ENCODE peak calls at places on chromosome 7, in five cellular contexts. S, C, G, V and W are unnamed samples.

GRCh38 chr7:12067156-12067831 is 143.8 kb upstream of the TMEM106B start:
- DNase-seq in G (peak), S (peak), V (peak), C (no peak), W (peak)

GRCh38 chr7:149669121-149669818 is 104.1 kb downstream of the ZNF467 start:
- DNase-seq in V (peak), C (no peak), G (no peak), S (no peak), W (peak)

GRCh38 chr7:7180725-7181428 is 1.5 kb upstream of the C1GALT1 start:
- DNase-seq in V (no peak), S (peak), C (no peak), G (no peak), W (no peak)

GRCh38 chr7:111098011-111098925 is 7.3 kb downstream of the LRRN3 start:
- DNase-seq in V (peak), C (no peak), S (peak), G (peak), W (peak)

GRCh38 chr7:18740579-18740988 is 245.0 kb downstream of the HDAC9 start:
- DNase-seq in S (no peak), C (no peak), G (no peak), V (no peak), W (no peak)

GRCh38 chr7:20785211-20786048 is 1.3 kb downstream of the SP8 start:
- DNase-seq in G (no peak), S (no peak), C (no peak), V (peak), W (no peak)

GRCh38 chr7:132596588-132596987 is 20.3 kb upstream of the PLXNA4 start:
- DNase-seq in V (no peak), S (no peak), G (no peak), C (no peak), W (no peak)

GRCh38 chr7:116025098-116025809 is 5.3 kb downstream of the TFEC start:
- DNase-seq in G (peak), S (no peak), V (peak), C (no peak), W (peak)

GRCh38 chr7:20306499-20306946 is 24.2 kb upstream of the ITGB8 start:
- DNase-seq in V (peak), G (peak), C (no peak), S (no peak), W (peak)

GRCh38 chr7:158407581-158408331 is 179.9 kb downstream of the PTPRN2 start:
- DNase-seq in S (no peak), V (peak), C (no peak), G (peak), W (peak)

DNA sequence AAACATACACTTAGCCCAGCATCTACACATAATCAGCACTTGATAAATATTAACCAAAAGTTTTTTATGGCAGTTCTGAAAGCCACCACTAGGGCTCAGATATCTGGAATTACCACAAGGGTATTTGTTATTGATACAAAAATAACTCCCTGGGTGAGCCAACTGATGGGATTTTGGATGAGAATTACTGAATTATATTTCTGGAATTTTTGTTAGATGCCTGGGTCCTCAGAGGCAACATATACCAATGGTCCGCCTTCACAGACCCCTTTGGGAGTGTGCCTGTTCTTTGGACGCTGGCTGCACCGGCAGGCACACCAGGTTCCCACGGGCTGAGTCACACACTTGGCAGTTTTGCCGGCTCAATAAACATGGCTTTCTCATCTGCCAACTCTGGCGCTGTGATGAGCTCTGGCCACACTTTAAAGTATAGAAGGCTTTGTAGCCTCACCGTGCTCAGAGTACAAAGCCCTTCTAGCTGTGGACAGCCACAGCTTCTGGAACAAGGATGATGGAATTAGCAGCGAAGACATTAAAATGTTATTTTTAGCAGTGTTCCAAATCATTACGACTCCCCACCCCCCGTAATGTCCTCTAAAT is 24.5 kb upstream of the EEPD1 start:
- DNase-seq in V (peak), C (peak), S (peak), G (peak), W (peak)
- TF ChIP-seq CTCF in V (peak), C (peak), S (peak), G (peak), W (peak)

DNA sequence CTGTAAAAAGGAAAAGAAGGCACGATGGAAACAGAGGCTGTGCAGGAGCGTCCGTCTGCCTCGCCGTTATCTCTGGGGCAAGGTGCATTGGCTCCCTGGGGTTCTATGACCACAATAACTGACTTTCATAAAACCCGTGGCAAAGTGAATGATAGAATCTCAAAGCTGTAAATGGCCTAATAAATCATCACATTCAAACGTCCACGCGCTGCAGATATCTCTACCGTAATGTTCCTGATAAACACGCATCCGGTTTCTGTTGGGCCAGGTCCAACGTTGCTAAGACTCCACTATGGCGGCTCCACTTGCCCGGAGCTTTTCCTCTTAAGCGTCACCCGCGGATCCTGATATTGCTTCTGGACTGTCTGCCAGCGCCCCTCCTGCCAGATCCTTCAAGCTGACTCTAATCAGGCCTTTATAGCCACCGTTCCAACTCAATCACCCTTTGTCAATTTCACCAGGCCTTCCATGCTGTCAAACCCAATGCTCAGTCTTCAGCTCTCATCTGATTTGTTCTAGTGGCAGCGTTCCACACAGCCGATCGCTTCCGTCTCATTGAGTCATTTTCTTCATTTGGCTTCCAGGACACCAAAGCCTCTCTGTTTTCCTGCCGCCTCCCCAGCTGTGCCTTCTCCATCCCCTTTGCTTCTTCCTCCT is 265.5 kb upstream of the FOXK1 start:
- DNase-seq in V (peak), S (no peak), G (peak), C (no peak), W (peak)
- H3K4me3 ChIP-seq in V (no peak), S (no peak), G (no peak), C (peak), W (no peak)

GRCh38 chr7:96321670-96322372 is at the start of gene SLC25A13:
- DNase-seq in S (peak), G (peak), C (peak), V (peak), W (peak)
- TF ChIP-seq CTCF in S (peak), G (no peak), C (no peak), V (no peak), W (no peak)

DNA sequence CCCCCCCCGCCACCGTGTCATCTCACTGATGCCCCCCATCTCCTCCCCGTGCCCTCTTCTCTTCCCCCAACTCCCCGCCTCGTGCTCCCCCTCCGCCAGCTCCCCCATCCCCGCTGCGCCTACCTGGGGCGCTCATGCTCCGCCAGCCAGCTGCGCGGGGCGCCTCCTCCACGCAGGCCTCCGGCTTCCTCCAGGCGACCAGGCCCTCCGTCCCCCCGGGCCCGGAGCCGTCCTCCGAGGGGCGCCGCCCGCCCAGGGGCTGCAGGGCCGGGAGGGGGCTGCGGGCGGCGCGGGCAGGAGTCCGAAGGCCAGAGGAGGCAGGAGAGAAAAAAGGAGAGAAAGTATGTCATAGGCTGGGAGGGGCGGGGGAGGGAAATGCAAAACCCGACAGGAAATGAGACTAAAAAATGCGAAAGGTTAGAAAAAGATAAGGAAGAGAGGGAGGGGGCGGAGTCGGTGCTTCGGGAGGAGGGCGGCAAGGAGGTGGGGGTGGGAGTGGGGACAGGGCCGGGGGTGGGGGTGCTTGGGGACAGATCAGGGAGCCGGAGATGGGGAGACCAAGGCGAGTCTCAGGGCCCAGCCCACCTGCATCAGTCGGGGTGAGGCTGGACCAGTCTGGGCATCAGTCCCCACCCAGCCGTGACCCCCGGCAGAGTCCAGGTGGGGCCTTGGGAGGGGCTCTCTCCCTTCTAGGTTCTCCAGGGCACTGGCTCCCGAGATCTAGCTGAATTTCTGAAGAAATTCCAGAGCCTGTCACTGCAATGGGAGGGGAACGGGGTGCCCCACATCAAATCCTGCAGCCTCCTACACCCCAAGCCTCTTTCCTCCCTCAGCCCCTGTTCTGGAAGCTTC is at the start of gene CARD11:
- DNase-seq in V (no peak), G (no peak), C (no peak), S (no peak), W (peak)
- H3K4me3 ChIP-seq in V (no peak), G (peak), C (peak), S (no peak), W (peak)

DNA sequence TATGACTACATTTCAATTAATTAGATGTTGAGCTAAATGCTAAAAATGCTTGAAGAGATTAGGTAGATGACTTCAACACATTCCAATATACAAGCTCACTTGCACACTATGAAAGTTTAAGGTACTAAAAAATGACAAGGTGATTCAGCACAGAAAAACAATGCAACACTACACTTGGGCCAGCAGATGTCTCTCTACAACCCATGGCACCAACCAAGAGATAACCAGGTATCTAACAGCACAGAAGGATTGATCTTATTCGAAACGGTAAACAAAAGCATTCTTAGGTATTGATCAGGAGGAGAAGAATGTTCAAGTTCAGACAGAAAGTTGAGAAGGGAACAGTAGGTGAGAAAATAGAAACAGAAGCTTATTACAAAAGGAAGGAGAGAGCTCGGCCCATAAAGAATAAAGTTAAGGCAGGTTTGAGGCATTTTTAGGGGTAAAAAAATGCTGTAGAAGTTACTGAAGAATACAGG is 248.2 kb upstream of the KLF14 start:
- DNase-seq in S (no peak), C (no peak), G (no peak), V (peak), W (peak)
- TF ChIP-seq CTCF in S (peak), C (peak), G (peak), V (peak), W (peak)

DNA sequence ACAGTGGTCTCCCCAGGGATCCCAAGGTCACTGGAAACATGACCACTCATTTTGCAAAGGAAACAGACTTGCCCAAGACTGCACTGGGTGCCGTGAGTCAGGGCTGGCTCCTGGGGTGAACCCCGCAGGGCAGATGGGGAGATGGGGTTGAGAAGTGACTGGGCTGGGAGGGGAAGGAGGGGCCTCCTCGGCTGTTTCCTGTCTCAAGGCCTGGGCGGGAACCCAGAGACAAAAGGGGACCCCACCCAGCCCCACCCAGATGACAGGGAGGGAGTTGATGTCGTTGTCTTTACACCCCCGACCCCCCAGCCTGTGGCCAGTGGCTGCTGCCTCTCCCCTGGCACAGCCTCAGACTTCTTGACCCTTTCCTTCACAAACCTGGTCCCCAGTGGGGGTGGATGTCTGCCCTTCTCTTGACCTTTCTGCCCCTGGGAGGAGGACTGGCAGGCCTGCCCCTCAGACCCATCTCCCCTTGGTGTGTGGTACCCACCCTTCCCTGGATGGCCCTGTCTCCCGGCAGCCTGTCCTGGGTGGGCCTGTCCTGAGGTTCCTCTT is 1.4 kb downstream of the MYO1G start:
- DNase-seq in C (no peak), S (no peak), G (no peak), V (no peak), W (no peak)
- H3K4me3 ChIP-seq in C (peak), S (no peak), G (no peak), V (no peak), W (no peak)

GRCh38 chr7:3992841-3993240 is 689.3 kb upstream of the FOXK1 start:
- DNase-seq in V (no peak), G (no peak), C (no peak), S (no peak), W (no peak)

GRCh38 chr7:3994764-3995163 is 687.3 kb upstream of the FOXK1 start:
- DNase-seq in S (no peak), V (no peak), G (no peak), C (no peak), W (no peak)

GRCh38 chr7:3987426-3987927 is 686.4 kb downstream of the SDK1 start:
- DNase-seq in V (no peak), C (no peak), G (no peak), S (no peak), W (no peak)

GRCh38 chr7:3995187-3995586 is 686.9 kb upstream of the FOXK1 start:
- DNase-seq in C (no peak), S (no peak), V (no peak), G (no peak), W (no peak)

DNA sequence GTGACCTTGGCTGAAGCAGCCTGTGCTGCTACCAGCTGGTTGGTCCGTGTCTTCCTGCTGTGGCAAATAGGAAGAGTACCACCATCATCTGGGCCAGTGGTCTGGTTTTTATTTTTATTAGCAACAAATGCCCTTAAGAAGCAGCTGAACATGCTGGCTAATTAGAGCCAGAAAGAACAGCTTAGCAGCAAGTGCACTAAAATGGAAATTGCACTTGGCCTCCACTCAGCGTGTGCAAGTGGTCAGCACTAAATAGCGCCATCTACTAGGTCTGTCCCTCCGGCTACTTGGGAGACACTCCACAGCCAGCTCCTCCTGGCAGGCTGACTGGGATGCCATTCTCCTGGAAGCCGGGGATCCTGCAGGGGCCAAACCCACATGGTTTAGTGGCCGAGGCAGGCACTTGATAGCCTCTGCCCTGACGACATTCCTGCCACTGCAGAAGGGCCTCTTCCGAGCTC is 690.3 kb upstream of the FOXK1 start:
- DNase-seq in C (no peak), V (no peak), S (no peak), G (no peak), W (no peak)
- TF ChIP-seq CTCF in C (no peak), V (no peak), S (no peak), G (no peak), W (no peak)

DNA sequence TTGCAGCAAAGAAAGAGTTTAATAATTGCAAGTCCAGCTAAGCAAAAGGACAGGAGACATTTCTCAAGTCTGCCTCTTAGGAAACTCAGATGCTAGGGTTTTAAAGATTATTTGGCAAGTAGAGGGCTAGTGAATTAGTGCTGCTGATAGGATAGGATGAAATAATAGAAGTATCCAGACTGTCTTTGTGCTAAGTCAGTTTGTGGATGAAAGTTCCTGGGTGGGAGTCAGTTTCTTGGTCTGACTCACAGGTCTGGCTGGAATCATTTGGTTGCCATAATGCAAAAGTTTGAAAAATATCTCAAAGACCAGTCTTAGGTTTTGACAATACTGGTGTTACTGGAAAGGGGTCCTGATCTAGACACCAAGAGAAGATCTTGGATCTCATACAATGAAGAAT is 42.6 kb upstream of the INHBA start:
- DNase-seq in V (peak), C (no peak), S (no peak), G (no peak), W (peak)
- H3K4me3 ChIP-seq in V (no peak), C (no peak), S (no peak), G (no peak), W (no peak)